ENCODE peak calls at places on chromosome 11, in five cellular contexts. W is heart right ventricle, J is upper lobe of right lung, E is omental fat pad, D is progenitor cell of endocrine pancreas. O is an unnamed sample.

GRCh38 chr11:18235935-18236334 is 667 bp downstream of the SAA4 start:
- DNase-seq in W (no peak), J (no peak), E (no peak), D (no peak), O (no peak)

GRCh38 chr11:73126804-73127480 is 15.2 kb downstream of the FCHSD2 start:
- DNase-seq in W (no peak), J (no peak), E (no peak), D (no peak), O (no peak)

GRCh38 chr11:36231300-36231699 is 57.9 kb downstream of the COMMD9 start:
- DNase-seq in W (no peak), J (no peak), E (no peak), D (no peak), O (no peak)

GRCh38 chr11:34890812-34891211 is 25.4 kb downstream of the APIP start:
- DNase-seq in W (no peak), J (no peak), E (no peak), D (no peak), O (no peak)

GRCh38 chr11:70109006-70109405 is 30.9 kb downstream of the ANO1 start:
- DNase-seq in W (no peak), J (no peak), E (no peak), D (no peak), O (no peak)

GRCh38 chr11:27307232-27307631 is 55.8 kb downstream of the CCDC34 start:
- DNase-seq in W (no peak), J (no peak), E (no peak), D (no peak), O (no peak)

GRCh38 chr11:70566768-70567530 is 168.6 kb downstream of the CTTN start:
- DNase-seq in W (no peak), J (peak; percentile 6), E (no peak), D (no peak), O (no peak)

GRCh38 chr11:110000045-110000502 is 93.1 kb upstream of the ZC3H12C start:
- DNase-seq in W (peak; percentile 5), J (no peak), E (no peak), D (no peak), O (no peak)

GRCh38 chr11:62556872-62557631 is 10.4 kb upstream of the AHNAK start:
- DNase-seq in W (no peak), J (no peak), E (no peak), D (no peak), O (no peak)

GRCh38 chr11:23723861-23724260 is 773.0 kb upstream of the LUZP2 start:
- DNase-seq in W (no peak), J (no peak), E (no peak), D (no peak), O (no peak)

GRCh38 chr11:130523609-130524008 is 75.2 kb downstream of the ADAMTS15 start:
- DNase-seq in W (no peak), J (no peak), E (no peak), D (no peak), O (no peak)

GRCh38 chr11:35267504-35267903 is 128.5 kb downstream of the CD44 start:
- DNase-seq in W (no peak), J (no peak), E (no peak), D (no peak), O (no peak)

GRCh38 chr11:90220391-90220790 is 2.5 kb downstream of the CHORDC1 start:
- DNase-seq in W (no peak), J (no peak), E (no peak), D (no peak), O (no peak)

GRCh38 chr11:102626686-102627085 is 1.6 kb upstream of the MMP20 start:
- DNase-seq in W (no peak), J (no peak), E (no peak), D (no peak), O (no peak)

GRCh38 chr11:86753376-86753775 is 47.0 kb upstream of the PRSS23 start:
- DNase-seq in W (no peak), J (no peak), E (no peak), D (no peak), O (no peak)

GRCh38 chr11:110091995-110092576 is 1.1 kb upstream of the ZC3H12C start:
- DNase-seq in W (no peak), J (no peak), E (no peak), D (no peak), O (no peak)

GRCh38 chr11:34067383-34068065 is 16.0 kb downstream of the CAPRIN1 start:
- DNase-seq in W (no peak), J (no peak), E (no peak), D (no peak), O (no peak)

GRCh38 chr11:16859651-16860050 is 121.2 kb downstream of the C11orf58 start:
- DNase-seq in W (no peak), J (no peak), E (no peak), D (no peak), O (no peak)

GRCh38 chr11:36240178-36240577 is 49.0 kb downstream of the COMMD9 start:
- DNase-seq in W (no peak), J (no peak), E (no peak), D (no peak), O (no peak)

GRCh38 chr11:118198370-118198769 is 21.9 kb upstream of the SCN2B start:
- DNase-seq in W (peak; percentile 83), J (peak; percentile 91), E (peak; percentile 63), D (peak; percentile 67), O (peak; percentile 69)

GRCh38 chr11:95084509-95084908 is 5.1 kb upstream of the ENDOD1 start:
- DNase-seq in W (no peak), J (no peak), E (no peak), D (no peak), O (no peak)

GRCh38 chr11:37905707-37906417 is 1307.8 kb upstream of the RAG2 start:
- DNase-seq in W (no peak), J (no peak), E (no peak), D (no peak), O (no peak)

GRCh38 chr11:97754976-97755375 is 1265.8 kb upstream of the CNTN5 start:
- DNase-seq in W (no peak), J (no peak), E (no peak), D (no peak), O (no peak)

GRCh38 chr11:100876826-100877545 is 189.9 kb downstream of the ARHGAP42 start:
- DNase-seq in W (peak; percentile 20), J (no peak), E (no peak), D (no peak), O (no peak)

GRCh38 chr11:20634044-20634443 is 34.6 kb downstream of the SLC6A5 start:
- DNase-seq in W (no peak), J (no peak), E (no peak), D (no peak), O (no peak)

GRCh38 chr11:4095509-4096230 is 1.1 kb downstream of the RRM1 start:
- DNase-seq in W (no peak), J (no peak), E (no peak), D (no peak), O (no peak)

GRCh38 chr11:118398797-118399564 is 2.4 kb upstream of the ATP5MG start:
- DNase-seq in W (no peak), J (no peak), E (no peak), D (no peak), O (no peak)

GRCh38 chr11:71246559-71246958 is 5.8 kb downstream of the SHANK2 start:
- DNase-seq in W (no peak), J (no peak), E (no peak), D (no peak), O (peak; percentile 7)

GRCh38 chr11:11988862-11989261 is 19.6 kb downstream of the DKK3 start:
- DNase-seq in W (no peak), J (peak; percentile 21), E (no peak), D (no peak), O (no peak)

GRCh38 chr11:64677441-64678023 is 45.5 kb downstream of the NRXN2 start:
- DNase-seq in W (no peak), J (no peak), E (no peak), D (no peak), O (no peak)

GRCh38 chr11:118924591-118925585 is 838 bp downstream of the BCL9L start:
- DNase-seq in W (peak; percentile 69), J (peak; percentile 82), E (no peak), D (no peak), O (no peak)

DNA sequence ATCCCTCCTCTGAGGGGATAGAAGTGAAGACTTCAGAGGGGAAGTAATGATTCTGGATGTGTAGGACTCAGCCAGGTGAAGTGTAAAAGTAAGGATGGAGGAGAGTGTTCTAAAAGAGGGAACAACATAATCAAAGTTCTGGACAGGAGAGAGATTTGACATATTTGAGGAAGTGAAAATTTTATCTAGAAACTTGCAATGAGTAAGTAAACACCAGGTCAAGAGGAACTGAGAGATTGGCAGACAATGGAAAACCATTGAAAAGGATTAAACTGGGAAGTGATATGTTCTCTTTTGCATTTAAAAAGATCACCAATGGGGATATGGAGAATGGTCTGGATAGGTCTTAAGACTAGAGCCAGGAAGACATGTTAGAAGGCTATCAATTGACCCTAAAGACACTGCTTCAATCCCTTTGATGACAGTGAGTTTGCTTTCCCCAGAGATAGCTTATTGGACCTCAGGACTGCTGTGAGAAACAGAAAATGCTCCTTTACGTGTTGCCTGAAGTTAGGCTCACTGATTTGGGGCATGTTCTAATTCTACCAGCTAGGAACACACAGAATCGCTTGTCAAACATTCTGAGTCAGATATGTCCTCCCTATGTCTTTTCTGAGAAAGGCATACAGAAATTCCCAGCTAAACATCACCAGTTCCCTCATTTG is 145.1 kb downstream of the MAML2 start:
- DNase-seq in W (no peak), J (no peak), E (no peak), D (no peak), O (no peak)
- TF ChIP-seq CTCF in W (no peak), J (no peak), E (no peak), D (no peak), O (no peak)

GRCh38 chr11:76698321-76699043 is 27.9 kb upstream of the LRRC32 start:
- DNase-seq in W (no peak), J (no peak), E (no peak), D (no peak), O (no peak)
- TF ChIP-seq CTCF in W (no peak), J (peak; percentile 20), E (no peak), D (peak; percentile 37), O (no peak)

DNA sequence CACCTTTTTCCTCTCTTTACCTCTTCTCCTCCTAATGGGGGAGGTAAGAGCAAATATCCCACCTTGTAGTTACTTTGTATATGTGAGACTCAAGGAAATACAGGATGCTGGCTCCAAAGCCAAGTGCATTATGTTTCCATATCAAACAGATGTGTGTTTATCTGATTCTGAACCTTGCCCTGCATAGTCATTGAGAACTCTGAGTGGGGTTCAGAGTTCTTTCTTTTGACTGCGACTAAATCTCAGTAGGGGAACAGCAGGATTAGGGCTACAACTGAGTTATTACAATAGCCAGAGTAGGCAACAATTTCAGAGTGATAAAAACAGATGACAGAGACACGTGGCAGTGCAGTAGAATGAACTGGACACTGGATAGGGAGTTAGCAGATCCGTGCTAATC is 34.2 kb upstream of the TLCD5 start:
- DNase-seq in W (no peak), J (no peak), E (no peak), D (no peak), O (no peak)
- TF ChIP-seq CTCF in W (no peak), J (no peak), E (no peak), D (no peak), O (no peak)

DNA sequence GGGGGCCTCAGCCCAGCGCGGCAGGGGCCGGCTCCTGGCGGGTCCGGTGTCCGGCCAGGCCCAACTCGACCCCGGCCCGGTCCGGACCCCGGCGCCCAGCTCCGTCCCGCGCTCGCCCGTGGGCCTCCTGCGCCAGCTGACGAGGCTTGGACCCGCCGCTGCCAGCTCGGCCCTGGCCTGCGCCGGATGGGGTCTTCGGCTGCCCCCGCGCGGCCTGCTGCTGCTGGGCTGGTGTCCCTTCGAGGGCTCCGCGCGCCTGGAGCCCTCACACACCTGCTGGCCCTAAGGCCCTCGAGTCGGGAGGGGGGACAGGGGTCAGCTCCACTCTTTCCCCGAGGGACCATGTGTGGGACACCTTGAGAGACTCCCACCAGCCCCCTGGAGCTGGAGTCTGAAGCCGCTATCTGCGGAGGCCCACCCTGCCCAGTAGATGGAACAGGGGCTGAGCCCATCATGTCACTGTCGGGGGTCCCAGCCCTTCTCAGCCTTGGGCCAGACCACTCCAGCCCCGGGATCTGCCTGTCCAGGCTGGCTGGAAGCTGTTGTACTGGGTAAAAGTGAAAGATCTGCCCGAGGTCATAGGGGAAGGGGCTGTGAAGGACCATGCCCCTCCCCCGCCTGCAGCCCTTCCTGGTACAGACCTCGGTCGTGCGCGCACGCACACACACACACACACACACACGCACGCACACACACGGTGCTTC is 768 bp upstream of the CDKN1C start:
- DNase-seq in W (peak; percentile 40), J (no peak), E (no peak), D (peak; percentile 56), O (no peak)
- TF ChIP-seq CTCF in W (peak; percentile 50), J (peak; percentile 14), E (no peak), D (peak; percentile 37), O (no peak)

O was measured in breast epithelium.